ENCODE peak calls at places on chromosomes 1 and 21, in nine cellular contexts. N is Panc1, C is choroid plexus epithelial cell, K is cardiac fibroblast, V is AG04450, S is endothelial cell, Q is Calu3, G is left ventricle myocardium inferior, I is heart left ventricle. B is an unnamed sample.

GRCh38 chr1:73862343-73862742 is 335.6 kb downstream of the LRRIQ3 start:
- DNase-seq in K (no peak), Q (no peak), V (no peak), C (no peak), N (no peak), G (no peak), I (no peak), S (no peak), B (no peak)

GRCh38 chr1:1357871-1358432 is 403 bp downstream of the MXRA8 start:
- DNase-seq in N (no peak), Q (no peak), K (peak), C (peak), S (no peak), I (peak), G (no peak), V (no peak), B (no peak)

GRCh38 chr1:183470961-183471747 is 1.1 kb upstream of the SMG7 start:
- DNase-seq in V (peak), G (peak), I (peak), K (peak), S (peak), N (peak), Q (peak), C (peak), B (peak)

GRCh38 chr1:109277434-109278204 is 5.3 kb downstream of the PSRC1 start:
- DNase-seq in Q (peak), N (no peak), S (peak), K (peak), C (peak), G (peak), V (no peak), I (peak), B (peak)

GRCh38 chr1:65840683-65841082 is 48.0 kb downstream of the PDE4B start:
- DNase-seq in G (no peak), I (no peak), N (no peak), K (no peak), C (no peak), S (no peak), V (no peak), Q (no peak), B (no peak)

GRCh38 chr1:165129568-165130164 is 226.8 kb downstream of the LMX1A start:
- DNase-seq in G (peak), K (peak), S (peak), I (peak), N (no peak), C (peak), Q (peak), V (no peak), B (peak)

GRCh38 chr1:166693673-166694297 is 145.5 kb upstream of the POGK start:
- DNase-seq in Q (no peak), V (no peak), K (no peak), S (no peak), N (no peak), I (no peak), C (no peak), G (no peak), B (no peak)

GRCh38 chr1:201709564-201710295 is 119.2 kb upstream of the IPO9 start:
- DNase-seq in K (peak), S (peak), N (peak), C (peak), V (no peak), Q (peak), G (peak), I (peak), B (peak)

GRCh38 chr1:48469616-48470500 is 2.1 kb downstream of the SPATA6 start:
- DNase-seq in N (peak), K (peak), V (no peak), S (no peak), C (peak), I (peak), Q (peak), G (peak), B (peak)

GRCh38 chr1:228445867-228446584 is 29.4 kb upstream of the TRIM17 start:
- DNase-seq in C (peak), Q (peak), G (no peak), V (no peak), S (peak), K (peak), I (peak), N (no peak), B (peak)

GRCh38 chr1:1858382-1859086 is 32.4 kb downstream of the GNB1 start:
- DNase-seq in G (peak), N (no peak), S (peak), I (peak), Q (peak), C (peak), V (no peak), K (peak), B (peak)

GRCh38 chr21:31515253-31515652 is 144.2 kb upstream of the SOD1 start:
- DNase-seq in S (no peak), G (no peak), N (no peak), K (no peak), Q (no peak), C (no peak), V (no peak), I (no peak), B (no peak)

GRCh38 chr1:201538618-201539551 is at the start of gene NAV1:
- DNase-seq in S (peak), G (peak), C (no peak), N (no peak), V (no peak), I (peak), K (peak), Q (peak), B (peak)

GRCh38 chr1:169739980-169740379 is 6.1 kb upstream of the SELE start:
- DNase-seq in G (no peak), V (no peak), S (no peak), I (no peak), N (no peak), K (peak), C (peak), Q (no peak), B (no peak)

GRCh38 chr1:219439376-219439775 is 173.5 kb downstream of the ZC3H11B start:
- DNase-seq in N (no peak), G (no peak), K (peak), I (no peak), C (peak), S (no peak), V (no peak), Q (no peak), B (no peak)

GRCh38 chr1:16440150-16440479 is 409 bp upstream of the NECAP2 start:
- DNase-seq in S (no peak), I (no peak), G (no peak), C (peak), Q (no peak), K (no peak), V (no peak), N (no peak), B (no peak)

GRCh38 chr1:209645574-209646452 is 6.4 kb downstream of the LAMB3 start:
- DNase-seq in N (no peak), I (peak), G (no peak), Q (no peak), S (no peak), K (peak), V (no peak), C (no peak), B (no peak)

GRCh38 chr1:64167176-64167575 is 36.2 kb upstream of the UBE2U start:
- DNase-seq in C (peak), Q (no peak), K (peak), I (no peak), N (no peak), V (no peak), S (no peak), G (no peak), B (no peak)

GRCh38 chr1:214377485-214377884 is 96.5 kb downstream of the SMYD2 start:
- DNase-seq in I (no peak), N (no peak), K (no peak), S (no peak), C (no peak), Q (no peak), G (no peak), V (no peak), B (no peak)

GRCh38 chr1:75134656-75134938 is 409 bp downstream of the LHX8 start:
- DNase-seq in V (no peak), K (no peak), G (no peak), S (no peak), N (no peak), I (no peak), C (no peak), Q (no peak), B (no peak)

GRCh38 chr1:37722181-37723071 is 30.1 kb downstream of the CDCA8 start:
- DNase-seq in G (no peak), Q (no peak), K (no peak), V (no peak), S (no peak), C (no peak), I (no peak), N (no peak), B (no peak)

GRCh38 chr1:117606608-117607261 is 887 bp downstream of the TENT5C start:
- DNase-seq in K (peak), V (no peak), S (no peak), Q (peak), G (no peak), I (no peak), N (no peak), C (peak), B (peak)

GRCh38 chr1:234089396-234089795 is 184.9 kb downstream of the SLC35F3 start:
- DNase-seq in N (no peak), G (no peak), K (no peak), S (peak), V (no peak), Q (peak), C (no peak), I (no peak), B (no peak)

GRCh38 chr1:43835141-43836021 is 98.2 kb upstream of the ARTN start:
- DNase-seq in K (peak), S (no peak), Q (peak), C (peak), I (peak), V (peak), N (no peak), G (no peak), B (peak)

GRCh38 chr1:59816318-59816878 is 1.6 kb downstream of the HOOK1 start:
- DNase-seq in V (no peak), C (no peak), N (no peak), G (no peak), I (no peak), K (no peak), Q (no peak), S (no peak), B (no peak)

GRCh38 chr1:36366091-36366661 is 19.5 kb downstream of the STK40 start:
- DNase-seq in N (no peak), S (no peak), Q (no peak), K (peak), V (no peak), G (peak), C (peak), I (peak), B (peak)

GRCh38 chr1:212104586-212105282 is 69.2 kb downstream of the DTL start:
- DNase-seq in Q (no peak), K (no peak), S (no peak), I (no peak), C (no peak), G (no peak), N (no peak), V (no peak), B (no peak)

GRCh38 chr1:88768816-88769215 is 84.7 kb downstream of the PKN2 start:
- DNase-seq in S (no peak), K (no peak), V (no peak), N (no peak), I (no peak), Q (peak), G (no peak), C (no peak), B (no peak)

GRCh38 chr1:31296486-31297272 is at the start of the genes SNRNP40 and ZCCHC17:
- DNase-seq in S (peak), G (peak), N (peak), I (peak), V (peak), Q (peak), K (peak), C (peak), B (peak)
- TF ChIP-seq CTCF in S (no peak), G (peak), N (no peak), I (peak), V (no peak), Q (no peak), K (peak), C (peak), B (no peak)

GRCh38 chr21:43313221-43313938 is 113.6 kb downstream of the SIK1 start:
- DNase-seq in Q (no peak), G (no peak), S (no peak), N (no peak), C (no peak), V (no peak), I (peak), K (no peak), B (no peak)

GRCh38 chr21:43316156-43316845 is 110.6 kb downstream of the SIK1 start:
- DNase-seq in V (no peak), C (no peak), G (no peak), S (no peak), K (no peak), N (no peak), I (peak), Q (no peak), B (no peak)

GRCh38 chr21:43317254-43317748 is 109.6 kb downstream of the SIK1 start:
- DNase-seq in V (no peak), C (no peak), I (no peak), K (no peak), S (no peak), Q (no peak), N (no peak), G (no peak), B (no peak)

GRCh38 chr21:43313939-43314405 is 113.0 kb downstream of the SIK1 start:
- DNase-seq in G (no peak), C (no peak), N (no peak), V (no peak), Q (no peak), I (peak), K (no peak), S (no peak), B (no peak)

DNA sequence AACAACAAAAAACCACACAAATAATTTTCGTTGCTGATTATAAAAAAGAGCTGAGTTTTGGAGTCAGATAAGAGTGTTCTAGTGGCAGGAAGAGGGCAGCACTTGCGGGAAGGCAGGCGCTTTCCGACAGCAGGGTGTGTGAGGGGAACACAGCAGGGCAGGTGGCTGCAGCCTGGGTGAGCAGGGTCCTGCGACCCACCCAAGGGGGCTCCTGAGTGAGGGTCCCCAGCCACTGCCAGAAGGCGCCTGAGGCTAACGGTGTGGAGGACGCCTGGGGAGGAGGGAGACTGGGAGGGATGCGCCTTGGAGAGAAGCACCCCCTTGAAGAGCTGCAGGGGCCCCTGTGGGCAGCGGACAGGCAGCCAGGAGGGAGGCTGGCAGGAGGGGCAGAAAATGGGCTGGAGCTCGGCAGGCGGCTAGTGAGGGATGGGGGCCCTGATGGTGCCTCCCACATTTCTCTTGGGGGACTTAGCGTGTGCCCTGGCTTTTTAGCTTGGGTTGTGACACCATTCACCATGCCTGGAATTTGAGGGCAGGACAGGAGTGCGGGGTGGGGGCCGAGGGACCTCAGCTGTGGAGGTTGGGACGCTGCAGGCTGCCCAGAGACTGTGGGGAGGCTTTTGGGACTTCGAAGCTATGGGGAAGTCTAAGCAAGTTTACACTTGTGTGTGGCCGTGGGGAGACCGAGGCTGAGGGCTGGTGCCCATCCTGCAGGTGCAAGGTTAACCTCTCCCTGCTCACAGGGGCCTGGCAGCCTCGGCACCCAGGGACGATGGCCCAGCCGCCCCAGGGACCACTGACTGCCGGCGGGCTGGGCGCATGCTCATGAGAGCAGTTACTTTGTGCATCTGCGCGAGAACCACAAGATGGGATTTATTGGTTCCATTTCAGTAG is 111.4 kb downstream of the SIK1 start:
- DNase-seq in S (no peak), V (no peak), C (no peak), K (no peak), G (no peak), N (no peak), I (peak), Q (no peak), B (no peak)
- TF ChIP-seq CTCF in S (no peak), V (peak), C (peak), K (no peak), G (no peak), N (no peak), I (no peak), Q (no peak), B (peak)

GRCh38 chr1:89872567-89872966 is 51.7 kb downstream of the LRRC8D start:
- DNase-seq in C (no peak), Q (no peak), G (no peak), K (no peak), I (no peak), V (no peak), S (no peak), N (no peak), B (no peak)

GRCh38 chr1:89870998-89871397 is 50.2 kb downstream of the LRRC8D start:
- DNase-seq in K (no peak), C (peak), G (no peak), Q (no peak), N (no peak), I (no peak), V (no peak), S (no peak), B (no peak)

GRCh38 chr1:89873757-89874156 is 52.9 kb downstream of the LRRC8D start:
- DNase-seq in V (no peak), I (no peak), K (peak), C (peak), G (no peak), N (no peak), Q (no peak), S (no peak), B (peak)

GRCh38 chr1:89873250-89873649 is 52.4 kb downstream of the LRRC8D start:
- DNase-seq in V (no peak), I (no peak), N (no peak), G (no peak), K (peak), C (no peak), S (no peak), Q (no peak), B (no peak)

GRCh38 chr1:89871768-89872473 is 51.1 kb downstream of the LRRC8D start:
- DNase-seq in S (no peak), V (no peak), K (peak), I (no peak), Q (no peak), G (no peak), N (no peak), C (peak), B (no peak)
- TF ChIP-seq CTCF in S (no peak), V (no peak), K (no peak), I (no peak), Q (no peak), G (no peak), N (no peak), C (no peak), B (no peak)

DNA sequence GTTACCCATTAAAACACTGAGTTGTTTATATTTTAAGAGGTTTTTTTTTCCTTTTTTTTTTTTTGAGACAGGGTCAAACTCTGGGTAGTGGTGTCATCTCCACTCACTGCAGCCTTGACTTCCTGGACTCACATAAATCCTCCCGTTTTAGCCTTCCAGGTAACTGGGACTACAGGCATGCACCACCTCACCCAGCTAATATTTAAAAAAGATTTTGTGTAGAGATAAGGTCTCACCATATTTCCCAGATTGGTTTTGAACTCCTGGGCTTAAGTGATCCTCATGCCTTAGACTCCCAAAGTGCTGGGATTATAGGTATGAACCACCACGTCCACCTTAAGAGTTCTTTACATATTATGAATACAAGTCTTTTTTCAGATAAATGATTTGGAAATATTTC is 146.5 kb downstream of the COQ8A start:
- DNase-seq in Q (no peak), N (no peak), V (no peak), I (no peak), C (no peak), G (no peak), S (no peak), K (no peak), B (no peak)
- TF ChIP-seq CTCF in Q (no peak), N (no peak), V (no peak), I (no peak), C (no peak), G (no peak), S (no peak), K (no peak), B (no peak)

GRCh38 chr1:167799747-167800146 is 78.0 kb downstream of the MPZL1 start:
- DNase-seq in G (no peak), Q (no peak), I (no peak), N (no peak), K (no peak), S (no peak), C (no peak), V (no peak), B (no peak)

GRCh38 chr1:167794043-167794442 is 72.3 kb downstream of the MPZL1 start:
- DNase-seq in K (no peak), C (no peak), G (no peak), N (no peak), I (no peak), V (no peak), S (no peak), Q (no peak), B (no peak)

GRCh38 chr1:167795810-167796740 is 74.3 kb downstream of the MPZL1 start:
- DNase-seq in K (peak), V (no peak), C (peak), Q (no peak), G (peak), N (no peak), I (peak), S (peak), B (peak)

GRCh38 chr1:167798951-167799350 is 77.2 kb downstream of the MPZL1 start:
- DNase-seq in C (no peak), V (no peak), K (no peak), S (no peak), I (no peak), G (no peak), N (no peak), Q (no peak), B (no peak)

DNA sequence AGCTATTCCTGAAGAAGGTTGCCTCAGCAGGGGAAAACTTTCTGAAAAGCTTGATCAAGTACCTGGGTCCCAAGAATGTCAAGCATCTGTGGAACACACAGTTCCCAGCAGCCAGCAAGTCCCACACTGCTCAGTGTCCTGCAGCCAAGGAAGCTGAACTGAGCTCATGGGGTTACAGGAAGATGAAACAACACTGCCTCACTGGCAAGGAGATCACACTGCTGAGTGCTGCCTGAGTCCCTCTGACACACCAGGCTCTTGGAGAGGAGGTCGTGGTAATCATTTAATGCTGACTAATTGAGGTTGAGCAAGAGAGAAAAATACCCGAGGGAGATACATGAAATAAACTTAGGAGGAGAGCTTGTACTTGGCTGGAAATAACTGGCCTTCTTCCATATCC is 75.2 kb downstream of the MPZL1 start:
- DNase-seq in S (peak), K (peak), I (peak), N (no peak), C (peak), G (peak), V (peak), Q (peak), B (peak)
- TF ChIP-seq CTCF in S (no peak), K (no peak), I (peak), N (no peak), C (peak), G (no peak), V (no peak), Q (no peak), B (peak)

GRCh38 chr1:46556822-46557221 is 5.4 kb upstream of the KNCN start:
- DNase-seq in S (no peak), Q (peak), K (peak), C (peak), I (no peak), N (no peak), V (no peak), G (no peak), B (peak)
- TF ChIP-seq CTCF in S (no peak), Q (no peak), K (peak), C (no peak), I (no peak), N (no peak), V (no peak), G (no peak), B (peak)

GRCh38 chr1:51878307-51878615 is 266 bp downstream of the NRDC start:
- DNase-seq in C (no peak), Q (no peak), N (no peak), I (no peak), V (no peak), S (no peak), K (no peak), G (no peak), B (no peak)
- TF ChIP-seq CTCF in C (no peak), Q (no peak), N (no peak), I (no peak), V (no peak), S (no peak), K (no peak), G (no peak), B (no peak)

GRCh38 chr1:158353333-158354038 is at the start of gene CD1E:
- DNase-seq in N (no peak), G (no peak), C (no peak), Q (no peak), S (no peak), I (no peak), V (no peak), K (no peak), B (no peak)
- TF ChIP-seq CTCF in N (no peak), G (no peak), C (no peak), Q (no peak), S (no peak), I (no peak), V (no peak), K (no peak), B (no peak)